ENCODE peak calls at places on chromosome 21, in four cellular contexts. B is GM12892; I is activated CD4-positive, CD25-positive, alpha-beta regulatory T cell treated with anti-CD3 and anti-CD28 coated beads, Interleukin-2, amount 50 U/mL, for 72 hours; O is OCI-LY7. N is an unnamed sample.
A peak's percentile ranks its signal among the peaks of the same experiment; 100 is the strongest.

GRCh38 chr21:46210378-46211136 is 18.0 kb downstream of the LSS start:
- DNase-seq in I (no peak), O (no peak), B (peak; percentile 1), N (no peak)

GRCh38 chr21:29300547-29301138 is 1.9 kb downstream of the BACH1 start:
- DNase-seq in B (peak; percentile 27), O (peak; percentile 50), I (no peak), N (no peak)

GRCh38 chr21:42039911-42040351 is 29.8 kb upstream of the ZBTB21 start:
- DNase-seq in B (no peak), I (no peak), O (no peak), N (no peak)

GRCh38 chr21:42218836-42219605 is at the start of gene ABCG1:
- DNase-seq in O (peak; percentile 70), B (peak; percentile 58), I (peak; percentile 51), N (no peak)

GRCh38 chr21:36347278-36347961 is 27.4 kb downstream of the MORC3 start:
- DNase-seq in O (no peak), I (no peak), B (no peak), N (no peak)

GRCh38 chr21:31099122-31099521 is 60.8 kb upstream of the KRTAP19-8 start:
- DNase-seq in B (no peak), O (no peak), I (no peak), N (no peak)

GRCh38 chr21:32448803-32449594 is 36.5 kb downstream of the EVA1C start:
- DNase-seq in I (no peak), O (no peak), B (no peak), N (no peak)

GRCh38 chr21:34274001-34274400 is 89.8 kb upstream of the KCNE2 start:
- DNase-seq in I (no peak), B (no peak), O (no peak), N (no peak)

GRCh38 chr21:41321211-41321907 is 4.8 kb downstream of the FAM3B start:
- DNase-seq in I (no peak), B (no peak), O (peak; percentile 95), N (no peak)

GRCh38 chr21:37546949-37547614 is 180.5 kb downstream of the DYRK1A start:
- DNase-seq in O (no peak), B (no peak), I (no peak), N (no peak)

GRCh38 chr21:46213620-46214286 is 14.8 kb downstream of the LSS start:
- DNase-seq in B (no peak), I (no peak), O (no peak), N (no peak)

GRCh38 chr21:46092026-46092764 is 5.7 kb upstream of the COL6A2 start:
- DNase-seq in B (no peak), O (no peak), I (no peak), N (no peak)

GRCh38 chr21:42617476-42617875 is 35.9 kb upstream of the PDE9A start:
- DNase-seq in B (no peak), O (no peak), I (no peak), N (no peak)

GRCh38 chr21:45901061-45901690 is 80.4 kb upstream of the COL6A1 start:
- DNase-seq in I (no peak), B (no peak), O (no peak), N (no peak)

GRCh38 chr21:39647476-39647875 is 34.7 kb downstream of the B3GALT5 start:
- DNase-seq in B (no peak), I (no peak), O (no peak), N (peak; percentile 56)

GRCh38 chr21:21722736-21723135 is 724.5 kb downstream of the NCAM2 start:
- DNase-seq in O (no peak), B (no peak), I (no peak), N (no peak)

GRCh38 chr21:15431053-15431452 is 298.7 kb upstream of the USP25 start:
- DNase-seq in O (no peak), B (no peak), I (no peak), N (no peak)